ENCODE peak calls at places on chromosomes 11 and 22, in four cellular contexts. One of them, this sample, is unnamed.

GRCh38 chr11:131099013-131099412 is 182.7 kb upstream of the SNX19 start:
- DNase-seq in IMR-90: peak; percentile 77
- DNase-seq in K562: no peak
- DNase-seq in GM12878: no peak
- DNase-seq in this sample: no peak

GRCh38 chr22:50473088-50473487 is 1.7 kb downstream of the SBF1 start:
- DNase-seq in GM12878: no peak
- DNase-seq in K562: no peak
- DNase-seq in IMR-90: no peak
- DNase-seq in this sample: no peak

GRCh38 chr22:32660292-32660691 is 141.2 kb upstream of the TIMP3 start:
- DNase-seq in IMR-90: peak; percentile 70
- DNase-seq in GM12878: no peak
- DNase-seq in K562: peak; percentile 69
- DNase-seq in this sample: no peak

GRCh38 chr11:66492161-66492865 is 12.1 kb downstream of the DPP3 start:
- DNase-seq in K562: no peak
- DNase-seq in IMR-90: no peak
- DNase-seq in GM12878: no peak
- DNase-seq in this sample: no peak

GRCh38 chr22:17475318-17476212 is 87.7 kb upstream of the SLC25A18 start:
- DNase-seq in K562: no peak
- DNase-seq in GM12878: no peak
- DNase-seq in IMR-90: no peak
- DNase-seq in this sample: no peak

GRCh38 chr11:75204012-75204674 is 36.4 kb upstream of the TPBGL start:
- DNase-seq in IMR-90: no peak
- DNase-seq in K562: no peak
- DNase-seq in GM12878: no peak
- DNase-seq in this sample: no peak

GRCh38 chr11:22337571-22338464 is at the start of gene SLC17A6:
- DNase-seq in GM12878: no peak
- DNase-seq in IMR-90: peak; percentile 8
- DNase-seq in K562: no peak
- DNase-seq in this sample: peak; percentile 13

GRCh38 chr22:50274311-50274710 is 4.1 kb upstream of the MAPK11 start:
- DNase-seq in IMR-90: peak; percentile 54
- DNase-seq in GM12878: no peak
- DNase-seq in K562: peak; percentile 31
- DNase-seq in this sample: peak; percentile 30

GRCh38 chr22:21990449-21991308 is 8.1 kb upstream of the TOP3B start:
- DNase-seq in IMR-90: no peak
- DNase-seq in GM12878: no peak
- DNase-seq in K562: peak; percentile 55
- DNase-seq in this sample: no peak

GRCh38 chr11:1747753-1748466 is 2.5 kb downstream of the IFITM10 start:
- DNase-seq in K562: no peak
- DNase-seq in IMR-90: no peak
- DNase-seq in GM12878: no peak
- DNase-seq in this sample: no peak

GRCh38 chr11:113363406-113363805 is 24.2 kb upstream of the ANKK1 start:
- DNase-seq in IMR-90: no peak
- DNase-seq in K562: no peak
- DNase-seq in GM12878: no peak
- DNase-seq in this sample: no peak

GRCh38 chr11:77039491-77040400 is 5.5 kb downstream of the B3GNT6 start:
- DNase-seq in GM12878: no peak
- DNase-seq in K562: no peak
- DNase-seq in IMR-90: peak; percentile 33
- DNase-seq in this sample: peak; percentile 53

GRCh38 chr22:40436460-40437431 is 66.4 kb downstream of the SGSM3 start:
- DNase-seq in K562: peak; percentile 57
- DNase-seq in GM12878: peak; percentile 88
- DNase-seq in IMR-90: peak; percentile 74
- DNase-seq in this sample: peak; percentile 70

GRCh38 chr11:67546852-67547251 is 23.6 kb upstream of the CABP2 start:
- DNase-seq in GM12878: no peak
- DNase-seq in IMR-90: no peak
- DNase-seq in K562: no peak
- DNase-seq in this sample: no peak

GRCh38 chr11:68692881-68693483 is 8.6 kb downstream of the GAL start:
- DNase-seq in GM12878: no peak
- DNase-seq in IMR-90: no peak
- DNase-seq in K562: no peak
- DNase-seq in this sample: no peak

GRCh38 chr11:93895106-93895862 is 44.9 kb upstream of the VSTM5 start:
- DNase-seq in IMR-90: peak; percentile 82
- DNase-seq in K562: peak; percentile 41
- DNase-seq in GM12878: no peak
- DNase-seq in this sample: peak; percentile 40

GRCh38 chr22:43176090-43176489 is 10.8 kb downstream of the TTLL12 start:
- DNase-seq in K562: no peak
- DNase-seq in IMR-90: no peak
- DNase-seq in GM12878: no peak
- DNase-seq in this sample: no peak
- TF ChIP-seq FOS in K562: no peak
- TF ChIP-seq FOS in IMR-90: no peak
- TF ChIP-seq FOS in GM12878: no peak
- TF ChIP-seq FOS in this sample: no peak

DNA sequence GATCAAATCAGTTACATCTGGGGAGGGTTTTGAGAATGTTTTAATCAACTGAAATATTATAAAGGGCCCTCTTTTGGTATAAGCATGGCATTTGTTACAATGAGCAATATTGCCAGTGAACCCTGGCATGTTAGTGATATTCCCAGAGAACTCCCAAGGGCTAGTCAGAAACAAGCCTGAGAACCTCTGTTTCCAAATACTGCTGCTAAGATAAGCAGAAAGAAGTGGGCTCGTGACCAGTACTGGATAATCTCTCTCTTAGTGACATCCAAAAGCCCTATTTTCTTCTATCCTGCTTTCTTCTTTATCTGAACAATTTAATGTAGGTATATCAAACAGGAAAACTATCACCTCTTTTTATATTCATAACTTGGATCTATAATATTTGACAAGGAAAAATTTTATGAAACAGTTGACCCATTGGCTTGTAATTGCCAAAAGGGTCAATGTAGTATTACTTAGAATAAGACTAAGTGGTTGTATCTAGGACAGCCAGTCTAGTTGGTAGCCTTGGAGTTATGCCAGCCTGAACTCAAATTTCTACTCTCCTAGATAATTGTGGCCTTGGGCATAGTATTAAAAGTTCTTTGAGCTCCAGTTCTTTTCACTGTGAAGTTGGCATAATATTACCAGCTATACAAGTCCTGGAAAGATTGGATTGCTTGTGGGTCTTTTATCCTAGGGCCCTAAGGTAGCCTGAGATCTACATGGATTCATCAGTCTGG is 15.7 kb downstream of the CAT start:
- DNase-seq in IMR-90: no peak
- DNase-seq in K562: no peak
- DNase-seq in GM12878: no peak
- DNase-seq in this sample: no peak
- H3K27ac ChIP-seq in IMR-90: no peak overlapping the region
- H3K27ac ChIP-seq in K562: no peak overlapping the region
- H3K27ac ChIP-seq in GM12878: no peak overlapping the region
- H3K27ac ChIP-seq in this sample: no peak overlapping the region

GRCh38 chr22:26617251-26618199 is at the start of gene CRYBB1:
- DNase-seq in IMR-90: peak; percentile 36
- DNase-seq in GM12878: no peak
- DNase-seq in K562: peak; percentile 28
- DNase-seq in this sample: no peak
- TF ChIP-seq FOS in IMR-90: no peak
- TF ChIP-seq FOS in GM12878: no peak
- TF ChIP-seq FOS in K562: no peak
- TF ChIP-seq FOS in this sample: no peak

DNA sequence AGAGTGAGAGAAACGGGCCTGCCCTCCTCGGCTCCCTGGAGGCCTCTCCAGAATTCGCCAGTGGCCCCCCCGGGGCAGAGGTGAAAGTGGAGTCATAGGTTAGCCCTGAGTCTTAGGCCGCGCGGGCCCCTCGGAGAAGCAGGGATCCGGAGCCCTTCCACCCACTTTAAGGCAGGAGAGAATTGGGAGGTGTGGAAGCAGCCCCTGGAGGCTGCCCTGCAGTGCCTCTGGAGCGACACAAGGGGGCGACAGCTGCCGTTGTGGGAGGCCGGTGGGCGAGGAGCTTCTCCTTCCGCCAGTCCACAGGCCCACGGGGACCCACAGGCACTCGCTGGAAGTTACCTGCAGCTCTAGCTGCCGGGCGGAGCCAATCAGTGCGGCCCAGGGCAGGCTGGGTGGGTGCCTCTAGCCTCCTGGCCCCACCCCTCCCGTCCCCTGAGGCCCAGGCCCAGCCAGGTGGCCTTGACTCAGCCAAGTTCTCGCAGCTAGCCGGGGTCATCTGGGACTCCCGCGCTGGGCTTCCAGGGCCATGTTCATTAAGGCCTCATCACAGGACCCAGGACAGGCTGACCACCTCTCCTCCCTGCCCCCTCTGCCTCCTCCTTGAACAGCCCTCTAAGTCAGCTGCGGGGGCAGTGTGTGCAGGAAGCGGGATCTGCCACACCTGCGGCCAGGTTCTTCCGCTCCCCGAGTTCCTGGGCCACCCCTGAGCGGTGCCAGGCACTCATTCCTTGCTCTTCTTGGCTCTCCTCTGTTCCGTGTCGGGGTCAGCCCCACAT is 5.0 kb downstream of the DGKZ start:
- DNase-seq in IMR-90: no peak
- DNase-seq in GM12878: no peak
- DNase-seq in K562: peak; percentile 85
- DNase-seq in this sample: peak; percentile 30
- H3K27ac ChIP-seq in IMR-90: no peak overlapping the region
- H3K27ac ChIP-seq in GM12878: no peak overlapping the region
- H3K27ac ChIP-seq in K562: peak overlapping the region; percentile 60
- H3K27ac ChIP-seq in this sample: no peak overlapping the region

DNA sequence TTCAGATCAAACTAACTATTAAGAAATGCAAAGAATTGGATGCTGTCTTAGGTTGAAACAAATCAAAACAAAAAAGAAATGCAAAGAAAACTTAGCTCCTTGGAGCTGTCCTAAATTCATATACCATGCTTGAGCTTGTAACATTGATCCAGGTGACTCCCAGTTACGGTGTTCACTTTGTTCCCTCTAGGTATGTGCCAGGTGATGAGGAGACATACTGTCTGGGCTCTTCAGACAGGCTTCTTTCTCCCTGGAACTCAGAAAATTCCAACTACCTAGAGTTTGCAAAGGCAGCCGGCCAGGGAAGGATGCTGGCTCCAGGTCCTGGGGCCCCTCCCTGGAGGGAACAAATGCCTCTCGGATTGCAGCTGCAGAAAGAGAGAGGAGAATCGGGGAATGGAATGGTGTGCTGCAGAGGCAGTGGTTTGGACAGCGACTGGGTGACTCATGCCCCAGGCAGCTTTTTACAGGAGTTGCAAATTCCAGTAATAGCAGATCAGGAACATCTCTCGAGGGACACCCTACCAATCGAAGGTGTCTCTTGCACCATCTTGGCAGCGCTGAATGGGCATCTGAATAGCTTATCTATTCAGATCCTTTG is 12.3 kb upstream of the ASPHD2 start:
- DNase-seq in IMR-90: peak; percentile 73
- DNase-seq in K562: no peak
- DNase-seq in GM12878: no peak
- DNase-seq in this sample: no peak
- TF ChIP-seq FOS in IMR-90: peak; percentile 59
- TF ChIP-seq FOS in K562: no peak
- TF ChIP-seq FOS in GM12878: no peak
- TF ChIP-seq FOS in this sample: peak; percentile 39

DNA sequence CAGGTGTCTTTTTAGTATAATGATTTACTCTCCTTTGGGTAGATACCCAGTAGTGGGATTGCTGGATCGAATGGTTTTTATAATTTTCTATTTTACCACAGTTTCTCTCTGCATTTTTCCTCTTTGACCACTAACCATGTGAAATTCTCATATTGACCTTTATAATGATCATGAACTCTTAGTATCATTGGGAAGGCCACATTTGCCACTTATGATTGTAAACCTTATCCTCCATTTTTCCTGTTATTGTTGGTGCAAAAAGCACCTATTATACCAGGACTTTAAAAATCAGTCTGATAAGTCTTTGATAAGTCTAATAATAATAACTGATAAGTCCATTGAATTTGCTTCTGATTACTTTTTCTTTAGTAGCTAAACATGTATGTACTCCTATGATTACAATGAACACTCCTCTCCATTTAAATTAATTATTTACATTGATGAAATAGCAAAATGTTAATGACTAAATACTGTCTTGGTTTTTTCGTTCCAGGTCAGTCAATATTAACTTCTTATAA is 9.6 kb downstream of the NEAT1 start:
- DNase-seq in IMR-90: peak; percentile 34
- DNase-seq in K562: no peak
- DNase-seq in GM12878: no peak
- DNase-seq in this sample: peak; percentile 26
- H3K27ac ChIP-seq in IMR-90: no peak overlapping the region
- H3K27ac ChIP-seq in K562: no peak overlapping the region
- H3K27ac ChIP-seq in GM12878: peak overlapping the region; percentile 100
- H3K27ac ChIP-seq in this sample: no peak overlapping the region

GRCh38 chr11:35688023-35688422 is 25.4 kb downstream of the TRIM44 start:
- DNase-seq in IMR-90: peak; percentile 71
- DNase-seq in K562: no peak
- DNase-seq in GM12878: no peak
- DNase-seq in this sample: peak; percentile 48
- TF ChIP-seq FOS in IMR-90: no peak
- TF ChIP-seq FOS in K562: no peak
- TF ChIP-seq FOS in GM12878: no peak
- TF ChIP-seq FOS in this sample: peak; percentile 79

GRCh38 chr11:47127213-47127612 is 49.5 kb downstream of the ARFGAP2 start:
- DNase-seq in GM12878: no peak
- DNase-seq in IMR-90: no peak
- DNase-seq in K562: no peak
- DNase-seq in this sample: no peak

GRCh38 chr11:47132981-47133380 is 43.7 kb downstream of the ARFGAP2 start:
- DNase-seq in K562: no peak
- DNase-seq in IMR-90: no peak
- DNase-seq in GM12878: no peak
- DNase-seq in this sample: no peak

GRCh38 chr11:47130541-47130940 is 46.1 kb downstream of the ARFGAP2 start:
- DNase-seq in K562: no peak
- DNase-seq in GM12878: no peak
- DNase-seq in IMR-90: no peak
- DNase-seq in this sample: no peak

GRCh38 chr11:47132490-47132889 is 44.2 kb downstream of the ARFGAP2 start:
- DNase-seq in IMR-90: no peak
- DNase-seq in GM12878: no peak
- DNase-seq in K562: no peak
- DNase-seq in this sample: no peak

GRCh38 chr11:47131136-47131535 is 45.5 kb downstream of the ARFGAP2 start:
- DNase-seq in K562: no peak
- DNase-seq in GM12878: no peak
- DNase-seq in IMR-90: no peak
- DNase-seq in this sample: no peak
- H3K27ac ChIP-seq in K562: no peak overlapping the region
- H3K27ac ChIP-seq in GM12878: no peak overlapping the region
- H3K27ac ChIP-seq in IMR-90: no peak overlapping the region
- H3K27ac ChIP-seq in this sample: no peak overlapping the region